ENCODE peak calls at places on chromosomes 16 and 17, in seven cellular contexts. T is prostate gland, L is GM12878, Q is right lobe of liver, O is adrenal gland, D is heart left ventricle, V is transverse colon. K is an unnamed sample. For H3K4me1, the result is how much of the 10 kb centered on the place peaks cover.

GRCh38 chr17:48724241-48725004 is 1.4 kb downstream of the PRAC2 start:
- DNase-seq in V (peak), Q (peak), D (peak), T (peak), L (peak), O (peak), K (peak)

GRCh38 chr17:67247416-67247900 is 2.5 kb upstream of the HELZ start:
- DNase-seq in T (no peak), Q (no peak), D (no peak), O (no peak), V (no peak), L (no peak), K (no peak)

GRCh38 chr16:68396481-68396880 is 51.8 kb downstream of the SMPD3 start:
- DNase-seq in O (peak), D (no peak), Q (peak), V (peak), L (no peak), T (peak), K (peak)

GRCh38 chr17:12070561-12070960 is 49.9 kb downstream of the MAP2K4 start:
- DNase-seq in V (no peak), D (no peak), Q (no peak), L (no peak), T (no peak), O (no peak), K (no peak)

GRCh38 chr16:88923450-88923849 is 53.6 kb downstream of the CBFA2T3 start:
- DNase-seq in L (no peak), O (no peak), D (no peak), T (no peak), Q (no peak), V (no peak), K (peak)

GRCh38 chr17:58333396-58334207 is 5.0 kb upstream of the TSPOAP1 start:
- DNase-seq in T (no peak), V (no peak), Q (no peak), D (no peak), L (no peak), O (no peak), K (no peak)

GRCh38 chr17:57006040-57006439 is 28.1 kb downstream of the SCPEP1 start:
- DNase-seq in O (peak), Q (no peak), T (no peak), V (no peak), D (no peak), L (no peak), K (no peak)

GRCh38 chr16:2856061-2856670 is 1.8 kb downstream of the PRSS22 start:
- DNase-seq in O (no peak), Q (no peak), T (no peak), L (no peak), V (peak), D (no peak), K (peak)

GRCh38 chr17:82297280-82297803 is 20.1 kb downstream of the CD7 start:
- DNase-seq in L (peak), D (peak), Q (peak), V (peak), O (peak), T (peak), K (peak)

GRCh38 chr16:18804540-18804939 is 3.2 kb upstream of the ARL6IP1 start:
- DNase-seq in O (no peak), D (no peak), L (no peak), V (no peak), Q (no peak), T (no peak), K (no peak)

GRCh38 chr16:75452464-75453190 is 11.9 kb downstream of the TMEM170A start:
- DNase-seq in O (peak), V (no peak), D (no peak), T (no peak), Q (no peak), L (no peak), K (no peak)

GRCh38 chr16:11232852-11233726 is 22.9 kb downstream of the SOCS1 start:
- DNase-seq in O (peak), L (no peak), T (no peak), D (peak), Q (no peak), V (peak), K (peak)

GRCh38 chr17:50318551-50319310 is 27.2 kb upstream of the XYLT2 start:
- DNase-seq in O (no peak), Q (no peak), T (peak), L (no peak), D (no peak), V (no peak), K (no peak)

GRCh38 chr16:10777356-10777755 is 33.7 kb downstream of the NUBP1 start:
- DNase-seq in T (no peak), Q (no peak), L (no peak), V (no peak), D (no peak), O (no peak), K (no peak)

GRCh38 chr17:83151056-83151441 is 71.6 kb downstream of the METRNL start:
- DNase-seq in V (no peak), D (no peak), T (no peak), O (no peak), L (no peak), Q (no peak), K (no peak)

GRCh38 chr17:46148247-46148646 is 45.0 kb downstream of the KANSL1 start:
- DNase-seq in T (no peak), V (no peak), D (no peak), O (no peak), Q (no peak), L (no peak), K (no peak)

GRCh38 chr16:20336955-20337354 is 9.6 kb upstream of the GP2 start:
- DNase-seq in D (no peak), L (no peak), O (no peak), V (no peak), T (no peak), Q (no peak), K (no peak)

GRCh38 chr17:82545071-82545462 is 25.5 kb downstream of the FOXK2 start:
- DNase-seq in Q (no peak), O (no peak), L (no peak), T (no peak), D (no peak), V (no peak), K (no peak)

GRCh38 chr17:9360610-9361571 is 214.7 kb downstream of the STX8 start:
- DNase-seq in V (peak), T (no peak), Q (peak), L (no peak), O (peak), D (peak), K (peak)

GRCh38 chr17:67608691-67609090 is 109.0 kb upstream of the NOL11 start:
- DNase-seq in D (no peak), Q (no peak), L (no peak), T (no peak), O (peak), V (no peak), K (no peak)

GRCh38 chr16:70682239-70683145 is 3.4 kb downstream of the MTSS2 start:
- DNase-seq in Q (peak), O (no peak), D (peak), V (no peak), T (no peak), L (no peak), K (peak)

GRCh38 chr16:67652578-67653130 is 7.4 kb downstream of the ACD start:
- DNase-seq in V (no peak), L (no peak), O (no peak), D (no peak), Q (peak), T (no peak), K (no peak)

GRCh38 chr16:85579199-85579598 is 33.9 kb upstream of the GSE1 start:
- DNase-seq in T (no peak), D (no peak), Q (no peak), V (no peak), L (no peak), O (no peak), K (peak)

GRCh38 chr16:24755201-24755874 is 25.9 kb downstream of the TNRC6A start:
- DNase-seq in L (no peak), V (no peak), Q (no peak), D (no peak), T (no peak), O (no peak), K (no peak)

GRCh38 chr17:49548506-49549310 is 27.0 kb upstream of the NXPH3 start:
- DNase-seq in L (no peak), D (no peak), Q (no peak), T (no peak), O (peak), V (no peak), K (no peak)

GRCh38 chr17:40111221-40112128 is 10.3 kb upstream of the MSL1 start:
- DNase-seq in O (peak), L (no peak), Q (peak), V (peak), T (peak), D (peak), K (peak)

GRCh38 chr17:17387461-17388362 is 84.5 kb downstream of the NT5M start:
- DNase-seq in O (no peak), T (no peak), D (peak), Q (peak), L (no peak), V (peak), K (peak)

GRCh38 chr17:78789663-78790181 is 7.6 kb upstream of the CYTH1 start:
- DNase-seq in L (no peak), O (peak), Q (peak), D (peak), V (peak), T (peak), K (peak)

GRCh38 chr16:89308391-89309333 is 91.2 kb downstream of the ZNF778 start:
- DNase-seq in V (no peak), D (peak), L (no peak), Q (no peak), T (no peak), O (no peak), K (no peak)

GRCh38 chr16:88730632-88731607 is 24.6 kb downstream of the CTU2 start:
- DNase-seq in D (no peak), O (no peak), L (no peak), V (no peak), T (no peak), Q (no peak), K (no peak)

GRCh38 chr16:67936876-67937605 is 391 bp upstream of the PSMB10 start:
- DNase-seq in L (peak), Q (no peak), O (peak), D (peak), V (peak), T (peak), K (no peak)

GRCh38 chr16:85235988-85236831 is 123.9 kb upstream of the CIBAR2 start:
- DNase-seq in T (no peak), Q (no peak), L (no peak), O (peak), V (no peak), D (no peak), K (no peak)

GRCh38 chr17:37884516-37884915 is 39.7 kb upstream of the TBC1D3K start:
- DNase-seq in V (no peak), D (no peak), O (no peak), T (no peak), Q (no peak), L (peak), K (no peak)

GRCh38 chr16:70706948-70707465 is 21.2 kb upstream of the MTSS2 start:
- DNase-seq in V (no peak), T (peak), D (no peak), O (no peak), Q (no peak), L (no peak), K (no peak)

GRCh38 chr17:44922746-44923470 is 7.6 kb upstream of the GFAP start:
- DNase-seq in O (no peak), Q (peak), T (no peak), L (no peak), V (peak), D (no peak), K (no peak)

GRCh38 chr16:68446941-68447675 is 1.2 kb downstream of the SMPD3 start:
- DNase-seq in D (no peak), Q (peak), L (no peak), O (no peak), V (no peak), T (no peak), K (no peak)

GRCh38 chr16:19872935-19873334 is 11.7 kb downstream of the GPRC5B start:
- DNase-seq in Q (no peak), T (no peak), D (no peak), L (no peak), V (no peak), O (no peak), K (no peak)

GRCh38 chr17:19706791-19707727 is 9.3 kb downstream of the SLC47A2 start:
- DNase-seq in D (no peak), Q (no peak), L (no peak), V (no peak), T (peak), O (no peak), K (no peak)

GRCh38 chr17:60094754-60095153 is 16.0 kb upstream of the HEATR6 start:
- DNase-seq in T (peak), L (no peak), Q (no peak), D (no peak), V (no peak), O (no peak), K (no peak)

GRCh38 chr16:72228014-72228413 is 56.1 kb upstream of the PMFBP1 start:
- DNase-seq in T (no peak), O (no peak), D (no peak), Q (no peak), L (no peak), V (no peak), K (no peak)
- TF ChIP-seq POLR2A in T (no peak), O (no peak), D (no peak), Q (no peak), L (no peak), V (no peak), K (no peak)

GRCh38 chr17:2724783-2725164 is 13.2 kb upstream of the CLUH start:
- DNase-seq in T (no peak), Q (no peak), V (peak), L (no peak), O (peak), D (peak), K (peak)

GRCh38 chr17:2721603-2722002 is 10.0 kb upstream of the CLUH start:
- DNase-seq in O (no peak), V (no peak), D (no peak), T (no peak), L (no peak), Q (no peak), K (no peak)

GRCh38 chr17:2723997-2724782 is 12.6 kb upstream of the CLUH start:
- DNase-seq in Q (no peak), T (no peak), O (no peak), D (peak), V (peak), L (no peak), K (peak)

GRCh38 chr17:2722611-2723010 is 11.0 kb upstream of the CLUH start:
- DNase-seq in L (no peak), D (no peak), V (no peak), T (no peak), Q (no peak), O (no peak), K (no peak)

GRCh38 chr17:2723505-2723996 is 12.0 kb upstream of the CLUH start:
- DNase-seq in O (no peak), L (no peak), T (no peak), V (peak), D (no peak), Q (no peak), K (no peak)
- H3K4me3 ChIP-seq in O (no peak), L (no peak), T (no peak), V (peak), D (peak), Q (no peak), K (peak)

DNA sequence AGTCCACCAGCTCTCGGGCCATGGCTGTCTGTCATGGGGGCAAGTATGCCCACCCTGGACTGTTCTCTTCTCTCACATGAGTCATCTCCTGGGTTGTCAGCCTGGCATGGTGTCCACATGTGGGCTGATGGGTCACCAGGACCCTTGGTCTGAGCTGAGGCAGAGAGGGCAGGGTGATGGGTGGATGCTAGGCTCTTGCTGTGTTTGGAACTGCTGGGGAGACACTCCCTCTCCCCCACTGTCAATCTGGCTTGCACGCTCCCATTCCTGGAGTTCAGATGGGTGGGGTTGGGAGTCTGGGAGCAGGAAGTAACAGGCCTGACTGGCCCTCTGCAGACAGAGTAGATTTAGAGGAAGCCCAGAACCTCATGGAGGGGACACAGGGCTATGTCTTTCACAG is 28.9 kb downstream of the KSR1 start:
- DNase-seq in L (no peak), D (no peak), O (no peak), Q (no peak), T (no peak), V (no peak), K (no peak)
- H3K4me1 ChIP-seq in L (under half), D (under half), O (under half), Q (under half), T (under half), V (under half), K (under half)

GRCh38 chr17:77140166-77140877 is 447 bp upstream of the SEC14L1 start:
- DNase-seq in Q (peak), O (peak), L (peak), V (peak), T (peak), D (peak), K (peak)
- TF ChIP-seq POLR2A in Q (peak), O (peak), L (peak), V (peak), T (peak), D (peak), K (peak)

GRCh38 chr16:87360862-87361610 is 22.5 kb downstream of the FBXO31 start:
- DNase-seq in Q (no peak), V (no peak), O (no peak), L (no peak), D (peak), T (no peak), K (no peak)

GRCh38 chr16:87366288-87366687 is 17.3 kb downstream of the FBXO31 start:
- DNase-seq in Q (no peak), D (no peak), V (peak), L (no peak), O (no peak), T (no peak), K (no peak)

GRCh38 chr16:87365021-87365713 is 18.4 kb downstream of the FBXO31 start:
- DNase-seq in Q (no peak), V (no peak), D (peak), L (no peak), T (no peak), O (no peak), K (no peak)

GRCh38 chr16:87361916-87362619 is 21.5 kb downstream of the FBXO31 start:
- DNase-seq in T (no peak), Q (no peak), V (no peak), O (no peak), L (no peak), D (peak), K (no peak)

DNA sequence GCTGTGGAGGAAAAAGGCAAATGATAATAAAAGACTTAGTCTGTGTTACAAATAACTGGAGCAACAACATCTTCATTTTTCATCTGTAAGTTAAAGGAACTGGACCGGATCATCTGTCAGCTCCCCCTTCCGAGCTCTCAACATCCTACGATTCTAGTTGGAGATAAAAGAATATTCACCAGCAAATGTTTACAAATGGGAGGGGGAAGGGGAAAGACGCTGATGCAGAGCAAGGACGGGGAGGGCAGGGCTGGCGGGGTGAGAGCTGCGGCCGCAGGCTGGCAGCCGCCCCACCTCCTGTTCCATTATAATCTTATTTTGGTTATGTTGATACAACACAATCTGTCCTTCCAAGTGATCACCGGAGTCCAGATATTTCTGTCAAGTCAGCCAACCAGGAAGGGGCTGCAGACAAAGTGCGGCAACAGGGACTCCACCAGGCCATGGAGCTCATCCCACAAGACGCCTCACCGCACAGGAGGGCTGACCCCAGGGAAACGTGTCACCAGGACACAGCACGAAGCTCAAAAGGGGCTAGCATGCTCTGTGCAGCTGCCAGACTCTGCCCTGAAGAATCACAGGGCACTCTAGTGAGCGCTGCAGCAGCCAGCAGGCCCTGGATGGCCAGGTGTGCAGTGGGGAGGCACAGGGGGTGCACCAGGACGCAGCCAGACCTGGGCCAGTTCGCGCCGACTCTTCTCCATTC is 19.7 kb downstream of the FBXO31 start:
- DNase-seq in L (no peak), T (no peak), V (peak), Q (no peak), O (peak), D (peak), K (no peak)
- H3K4me3 ChIP-seq in L (no peak), T (no peak), V (no peak), Q (no peak), O (no peak), D (no peak), K (no peak)

GRCh38 chr16:66523861-66524354 is 26.0 kb downstream of the TK2 start:
- DNase-seq in D (no peak), O (no peak), V (peak), L (no peak), Q (peak), T (no peak), K (no peak)
- H3K4me1 ChIP-seq in D (under half), O (under half), V (half or more), L (half or more), Q (under half), T (under half), K (half or more)

GRCh38 chr16:26139884-26140283 is 448.1 kb downstream of the HS3ST4 start:
- DNase-seq in V (no peak), T (no peak), Q (no peak), L (no peak), D (no peak), O (no peak), K (no peak)
- TF ChIP-seq POLR2A in V (no peak), T (no peak), Q (no peak), L (no peak), D (no peak), O (no peak), K (no peak)

DNA sequence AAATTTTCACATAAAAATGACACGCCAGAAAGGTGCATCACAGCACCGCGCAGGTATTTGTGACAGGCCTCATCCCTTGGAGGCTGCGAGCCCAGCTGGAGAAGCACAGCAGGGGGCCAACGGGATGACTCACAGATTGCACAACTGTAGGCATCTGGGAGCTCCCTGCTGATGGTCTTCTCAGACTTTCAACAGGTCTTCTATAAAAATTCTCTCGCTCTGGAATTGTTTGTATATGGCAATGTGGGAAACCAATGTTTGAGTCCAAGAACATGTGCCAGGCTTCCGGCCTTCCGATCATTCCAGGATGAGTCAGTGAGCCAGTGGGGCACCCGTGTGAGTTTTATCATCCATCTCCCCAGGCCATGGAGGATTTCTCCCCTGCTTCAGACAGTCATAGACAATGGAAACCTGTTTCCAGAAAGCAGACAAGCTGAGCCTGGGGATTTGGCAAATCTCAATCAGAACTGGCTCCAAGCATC is 24.1 kb upstream of the ADORA2B start:
- DNase-seq in T (peak), D (peak), Q (peak), L (no peak), V (peak), O (no peak), K (no peak)
- H3K4me3 ChIP-seq in T (no peak), D (no peak), Q (no peak), L (no peak), V (no peak), O (no peak), K (no peak)